ENCODE peak calls at places on chromosome X, in six cellular contexts. C is neural progenitor cell, B is epithelial cell of esophagus, Q is suprapubic skin, V is CD14-positive monocyte, J is tibial artery. L is an unnamed sample.

GRCh38 chrX:45850775-45851433 is 650.2 kb upstream of the DIPK2B start:
- DNase-seq in C (peak; percentile 63), B (peak; percentile 57), Q (no peak), V (peak; percentile 43), J (no peak), L (no peak)

GRCh38 chrX:154717824-154718223 is 33.1 kb downstream of the GAB3 start:
- DNase-seq in C (no peak), B (no peak), Q (no peak), V (no peak), J (no peak), L (no peak)

GRCh38 chrX:139931646-139932076 is 1.2 kb downstream of the ATP11C start:
- DNase-seq in C (no peak), B (no peak), Q (peak; percentile 66), V (no peak), J (no peak), L (no peak)

GRCh38 chrX:39163585-39163984 is 362.3 kb downstream of the MID1IP1 start:
- DNase-seq in C (no peak), B (no peak), Q (no peak), V (no peak), J (no peak), L (no peak)

GRCh38 chrX:132631579-132632232 is 142.9 kb upstream of the MBNL3 start:
- DNase-seq in C (peak; percentile 8), B (peak; percentile 41), Q (no peak), V (no peak), J (no peak), L (no peak)

GRCh38 chrX:41734530-41734929 is 10.5 kb downstream of the GPR82 start:
- DNase-seq in C (peak; percentile 33), B (peak; percentile 3), Q (no peak), V (no peak), J (no peak), L (no peak)

GRCh38 chrX:17622331-17622730 is 115.0 kb upstream of the SCML1 start:
- DNase-seq in C (no peak), B (no peak), Q (no peak), V (no peak), J (no peak), L (no peak)

GRCh38 chrX:142804085-142804484 is 221.6 kb upstream of the SPANXN4 start:
- DNase-seq in C (peak; percentile 60), B (no peak), Q (no peak), V (no peak), J (no peak), L (no peak)

GRCh38 chrX:18931972-18932371 is 51.9 kb downstream of the PHKA2 start:
- DNase-seq in C (peak; percentile 70), B (peak; percentile 20), Q (no peak), V (no peak), J (no peak), L (no peak)

GRCh38 chrX:70476166-70476933 is 31.7 kb downstream of the DLG3 start:
- DNase-seq in C (no peak), B (no peak), Q (no peak), V (no peak), J (no peak), L (no peak)

GRCh38 chrX:14489437-14489836 is 39.9 kb upstream of the GLRA2 start:
- DNase-seq in C (no peak), B (no peak), Q (no peak), V (no peak), J (no peak), L (no peak)

GRCh38 chrX:21056636-21057035 is 317.6 kb upstream of the CNKSR2 start:
- DNase-seq in C (no peak), B (peak; percentile 46), Q (no peak), V (no peak), J (no peak), L (no peak)

GRCh38 chrX:41180194-41180902 is 95.1 kb downstream of the USP9X start:
- DNase-seq in C (peak; percentile 68), B (peak; percentile 59), Q (no peak), V (no peak), J (no peak), L (no peak)

GRCh38 chrX:69993494-69993893 is 56.2 kb downstream of the AWAT2 start:
- DNase-seq in C (no peak), B (no peak), Q (no peak), V (no peak), J (no peak), L (no peak)

GRCh38 chrX:12984629-12985303 is 9.9 kb downstream of the TMSB4X start:
- DNase-seq in C (no peak), B (peak; percentile 81), Q (no peak), V (no peak), J (no peak), L (no peak)

GRCh38 chrX:119669424-119670037 is 23.4 kb downstream of the SEPTIN6 start:
- DNase-seq in C (no peak), B (no peak), Q (no peak), V (no peak), J (no peak), L (no peak)

GRCh38 chrX:134865730-134866129 is 125.1 kb upstream of the SMIM10 start:
- DNase-seq in C (no peak), B (no peak), Q (no peak), V (no peak), J (no peak), L (no peak)

GRCh38 chrX:112760697-112761096 is 79.9 kb downstream of the AMOT start:
- DNase-seq in C (no peak), B (no peak), Q (no peak), V (no peak), J (no peak), L (no peak)

GRCh38 chrX:69503835-69504625 is at the start of gene NALF2:
- DNase-seq in C (peak; percentile 90), B (peak; percentile 49), Q (no peak), V (no peak), J (no peak), L (peak; percentile 83)

GRCh38 chrX:134883134-134883700 is 107.6 kb upstream of the SMIM10 start:
- DNase-seq in C (no peak), B (peak; percentile 41), Q (no peak), V (no peak), J (no peak), L (no peak)

GRCh38 chrX:24294619-24295018 is 19.2 kb downstream of the SUPT20HL2 start:
- DNase-seq in C (peak; percentile 76), B (no peak), Q (no peak), V (no peak), J (no peak), L (no peak)

GRCh38 chrX:83077606-83078005 is 430.5 kb upstream of the POU3F4 start:
- DNase-seq in C (no peak), B (no peak), Q (no peak), V (no peak), J (no peak), L (no peak)

GRCh38 chrX:123563167-123563566 is 169.7 kb downstream of the THOC2 start:
- DNase-seq in C (no peak), B (no peak), Q (no peak), V (no peak), J (no peak), L (no peak)

GRCh38 chrX:1336331-1337143 is at the start of gene IL3RA:
- DNase-seq in C (no peak), B (no peak), Q (no peak), V (peak; percentile 97), J (peak; percentile 73), L (no peak)

GRCh38 chrX:41507899-41508298 is 60.8 kb downstream of the NYX start:
- DNase-seq in C (no peak), B (no peak), Q (no peak), V (no peak), J (no peak), L (no peak)

GRCh38 chrX:107485019-107485418 is 35.6 kb downstream of the FRMPD3 start:
- DNase-seq in C (no peak), B (peak; percentile 11), Q (no peak), V (no peak), J (no peak), L (no peak)
- TF ChIP-seq CTCF in C (no peak), B (peak; percentile 46), Q (no peak), V (no peak), J (no peak), L (no peak)

DNA sequence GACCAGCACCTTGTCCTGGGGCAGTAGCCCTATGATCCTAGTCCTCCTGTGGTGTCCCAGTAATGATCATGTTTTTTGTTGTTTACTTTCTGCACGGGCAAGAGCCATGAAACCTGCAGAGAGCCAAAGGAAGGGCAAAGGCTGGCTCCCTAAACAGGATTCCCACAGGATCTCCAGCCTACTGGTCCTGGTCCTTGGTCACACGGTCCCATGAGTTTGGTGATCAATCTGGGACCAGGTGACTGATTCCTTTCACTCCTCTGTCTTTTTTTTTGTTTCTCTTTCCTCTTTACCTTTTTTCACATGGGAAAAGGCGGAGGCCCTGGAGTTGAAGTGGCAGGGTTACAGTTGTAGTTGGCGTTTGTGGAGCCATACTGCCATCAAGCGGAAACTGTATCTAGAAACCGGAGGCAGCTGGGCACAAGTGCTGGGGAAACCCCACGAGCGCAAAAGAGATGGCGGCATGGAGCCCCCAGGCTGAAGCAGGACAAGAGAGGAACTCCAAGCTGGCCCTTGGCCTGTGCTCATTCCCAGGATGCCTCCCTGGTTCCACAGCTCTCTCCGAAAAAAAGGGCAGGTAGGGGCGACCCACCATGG is 34.6 kb downstream of the NBDY start:
- DNase-seq in C (peak; percentile 67), B (no peak), Q (peak; percentile 87), V (no peak), J (no peak), L (no peak)
- TF ChIP-seq CTCF in C (peak; percentile 34), B (no peak), Q (no peak), V (no peak), J (no peak), L (no peak)

DNA sequence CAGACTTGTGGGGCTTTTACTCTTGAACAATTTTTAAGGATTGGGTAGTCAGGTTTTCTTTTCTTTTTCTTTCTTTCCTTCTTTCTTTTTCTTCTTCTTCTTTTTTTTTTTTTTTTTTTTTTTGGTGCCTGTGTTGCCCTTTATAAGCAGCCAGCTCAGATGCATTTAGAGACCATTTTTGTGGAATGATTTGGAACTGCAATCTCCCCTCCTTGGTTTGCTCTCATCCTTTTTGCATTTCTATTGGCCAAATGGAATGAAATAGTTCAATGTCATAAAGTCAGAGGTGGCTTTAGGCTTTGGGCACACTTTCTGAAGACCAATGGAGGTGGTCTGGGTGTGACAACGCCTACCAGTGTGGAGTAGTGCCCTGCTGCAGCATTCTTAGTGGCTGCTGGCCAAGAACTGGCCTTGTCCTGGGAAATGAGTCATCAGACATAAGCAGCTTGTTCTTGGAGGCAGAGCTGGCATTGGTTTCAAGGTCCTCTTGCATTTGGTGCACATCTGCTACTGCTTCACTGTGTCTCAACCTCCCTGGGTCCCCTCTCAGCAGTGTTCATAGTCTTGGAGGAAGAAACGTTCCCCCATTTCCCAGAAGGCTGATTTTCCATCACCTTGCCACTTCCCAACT is 84.5 kb downstream of the CT47B1 start:
- DNase-seq in C (no peak), B (peak; percentile 47), Q (no peak), V (peak; percentile 33), J (peak; percentile 74), L (no peak)
- TF ChIP-seq CTCF in C (no peak), B (no peak), Q (no peak), V (no peak), J (no peak), L (no peak)

GRCh38 chrX:43702079-43702524 is 46.0 kb downstream of the MAOA start:
- DNase-seq in C (no peak), B (no peak), Q (no peak), V (no peak), J (no peak), L (no peak)

GRCh38 chrX:43703211-43703791 is 47.2 kb downstream of the MAOA start:
- DNase-seq in C (no peak), B (peak; percentile 61), Q (no peak), V (no peak), J (no peak), L (no peak)

GRCh38 chrX:43706786-43707185 is 50.7 kb downstream of the MAOA start:
- DNase-seq in C (no peak), B (no peak), Q (no peak), V (no peak), J (no peak), L (no peak)

GRCh38 chrX:43702660-43703059 is 46.6 kb downstream of the MAOA start:
- DNase-seq in C (no peak), B (no peak), Q (no peak), V (no peak), J (no peak), L (no peak)

GRCh38 chrX:43707812-43708548 is 51.9 kb downstream of the MAOA start:
- DNase-seq in C (no peak), B (no peak), Q (no peak), V (no peak), J (peak; percentile 72), L (no peak)
- TF ChIP-seq CTCF in C (no peak), B (no peak), Q (no peak), V (no peak), J (no peak), L (no peak)